ENCODE peak calls at places on chromosome 4, in six cellular contexts. D, A, C, U, K and H are unnamed samples.

GRCh38 chr4:53192017-53192416 is 173.8 kb downstream of the SCFD2 start:
- DNase-seq in D (no peak), A (no peak), C (no peak), U (no peak), K (no peak), H (no peak)

GRCh38 chr4:10737335-10737734 is 52.8 kb upstream of the CLNK start:
- DNase-seq in D (no peak), A (peak; percentile 5), C (no peak), U (no peak), K (peak; percentile 1), H (no peak)

GRCh38 chr4:52712991-52713275 is 38.3 kb downstream of the ERVMER34-1 start:
- DNase-seq in D (no peak), A (no peak), C (no peak), U (no peak), K (no peak), H (no peak)

GRCh38 chr4:1578968-1579833 is 104.9 kb downstream of the FAM53A start:
- DNase-seq in D (peak; percentile 69), A (peak; percentile 96), C (peak; percentile 85), U (peak; percentile 91), K (peak; percentile 68), H (no peak)

GRCh38 chr4:149347139-149347538 is 468.5 kb downstream of the IQCM start:
- DNase-seq in D (no peak), A (peak; percentile 67), C (no peak), U (no peak), K (no peak), H (no peak)

GRCh38 chr4:166972071-166972470 is 262.2 kb downstream of the SPOCK3 start:
- DNase-seq in D (peak; percentile 84), A (no peak), C (no peak), U (no peak), K (no peak), H (no peak)

GRCh38 chr4:90745176-90745575 is 618.0 kb downstream of the CCSER1 start:
- DNase-seq in D (peak; percentile 85), A (no peak), C (no peak), U (no peak), K (no peak), H (no peak)

GRCh38 chr4:42632653-42633382 is 24.1 kb downstream of the ATP8A1 start:
- DNase-seq in D (no peak), A (no peak), C (no peak), U (no peak), K (no peak), H (no peak)

GRCh38 chr4:120007171-120007894 is 59.3 kb downstream of the MAD2L1 start:
- DNase-seq in D (peak; percentile 48), A (peak; percentile 88), C (no peak), U (no peak), K (no peak), H (no peak)

GRCh38 chr4:5110901-5111300 is 59.6 kb downstream of the STK32B start:
- DNase-seq in D (no peak), A (no peak), C (no peak), U (no peak), K (no peak), H (no peak)

GRCh38 chr4:81743731-81744465 is 272.2 kb upstream of the RASGEF1B start:
- DNase-seq in D (no peak), A (no peak), C (no peak), U (no peak), K (no peak), H (no peak)

GRCh38 chr4:79232555-79232954 is 93.3 kb downstream of the NAA11 start:
- DNase-seq in D (peak; percentile 10), A (no peak), C (no peak), U (no peak), K (no peak), H (no peak)

GRCh38 chr4:174764105-174764729 is 64.8 kb downstream of the GLRA3 start:
- DNase-seq in D (peak; percentile 62), A (peak; percentile 65), C (peak; percentile 68), U (peak; percentile 45), K (peak; percentile 78), H (peak; percentile 74)

GRCh38 chr4:152014280-152014679 is 253.5 kb upstream of the GATB start:
- DNase-seq in D (no peak), A (no peak), C (no peak), U (no peak), K (no peak), H (peak; percentile 85)

GRCh38 chr4:45554423-45554822 is 569.4 kb downstream of the GABRG1 start:
- DNase-seq in D (peak; percentile 2), A (peak; percentile 38), C (no peak), U (no peak), K (no peak), H (no peak)

GRCh38 chr4:77100234-77100633 is 24.4 kb upstream of the CCNI start:
- DNase-seq in D (no peak), A (no peak), C (no peak), U (no peak), K (no peak), H (no peak)

GRCh38 chr4:38621004-38621684 is 42.9 kb upstream of the KLF3 start:
- DNase-seq in D (peak; percentile 91), A (peak; percentile 83), C (no peak), U (no peak), K (no peak), H (no peak)

GRCh38 chr4:8283161-8283560 is 13.6 kb downstream of the HTRA3 start:
- DNase-seq in D (no peak), A (no peak), C (no peak), U (no peak), K (no peak), H (no peak)

GRCh38 chr4:26992657-26993361 is 132.2 kb downstream of the STIM2 start:
- DNase-seq in D (no peak), A (peak; percentile 66), C (no peak), U (no peak), K (no peak), H (no peak)

GRCh38 chr4:184385705-184386141 is 88.6 kb downstream of the IRF2 start:
- DNase-seq in D (no peak), A (no peak), C (no peak), U (no peak), K (peak; percentile 42), H (peak; percentile 19)

GRCh38 chr4:24244663-24245519 is 339.5 kb downstream of the DHX15 start:
- DNase-seq in D (no peak), A (no peak), C (peak; percentile 34), U (no peak), K (peak; percentile 34), H (no peak)

GRCh38 chr4:183426507-183426906 is 17.9 kb upstream of the CDKN2AIP start:
- DNase-seq in D (no peak), A (no peak), C (no peak), U (no peak), K (no peak), H (no peak)

DNA sequence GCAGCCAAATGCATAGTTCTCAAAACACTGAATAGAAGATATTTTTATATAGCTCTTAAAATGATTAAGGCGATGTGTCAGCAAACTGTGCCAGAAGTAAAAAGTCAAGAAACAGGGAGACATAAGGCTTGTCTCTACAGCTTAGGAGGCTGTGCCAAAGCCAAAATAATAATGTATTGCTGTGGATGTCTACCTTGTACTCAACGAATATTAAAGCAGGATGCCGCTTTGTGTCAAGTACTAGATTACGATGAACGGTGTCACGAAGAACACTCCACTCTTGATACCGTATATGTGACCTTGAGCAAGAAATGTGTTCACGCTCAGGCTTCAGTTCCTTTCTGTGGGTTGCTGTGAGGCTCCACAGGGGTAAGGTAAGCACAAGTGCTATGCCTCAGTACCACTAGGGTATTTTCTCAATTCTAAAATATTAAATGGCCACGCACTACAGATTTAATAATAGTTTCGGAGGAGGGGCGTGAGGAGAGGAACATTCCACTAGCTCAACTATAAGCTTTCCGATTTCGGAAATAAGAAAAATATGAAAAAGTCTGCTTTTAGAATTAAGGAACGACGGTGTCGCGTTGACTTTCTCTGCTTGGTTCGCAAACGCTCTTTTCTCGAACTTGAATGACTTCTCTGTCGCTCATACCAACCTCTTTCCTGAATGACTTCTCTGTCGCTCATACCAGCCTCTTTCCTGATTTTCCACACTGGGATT is 679 bp upstream of the SCOC start:
- DNase-seq in D (peak; percentile 4), A (peak; percentile 55), C (peak; percentile 12), U (peak; percentile 34), K (peak; percentile 10), H (peak; percentile 65)
- TF ChIP-seq EZH2phosphoT487 in D (no peak), A (no peak), C (no peak), U (no peak), K (no peak), H (no peak)

GRCh38 chr4:39627413-39627812 is 11.3 kb downstream of the SMIM14 start:
- DNase-seq in D (no peak), A (no peak), C (no peak), U (no peak), K (no peak), H (no peak)
- H3F3A ChIP-seq in D (no peaks in the 10 kb centered on the region), A (peaks cover 23% of the 10 kb centered on the region), C (no peaks in the 10 kb centered on the region), U (peaks cover 27% of the 10 kb centered on the region), K (peaks cover 6% of the 10 kb centered on the region), H (no peaks in the 10 kb centered on the region)

GRCh38 chr4:41256740-41257256 is at the start of gene UCHL1:
- DNase-seq in D (no peak), A (peak; percentile 67), C (peak; percentile 97), U (peak; percentile 97), K (peak; percentile 98), H (peak; percentile 91)

GRCh38 chr4:41260315-41260714 is 3.6 kb downstream of the UCHL1 start:
- DNase-seq in D (no peak), A (no peak), C (no peak), U (no peak), K (no peak), H (no peak)

GRCh38 chr4:41257901-41258300 is 1.2 kb downstream of the UCHL1 start:
- DNase-seq in D (no peak), A (no peak), C (peak; percentile 57), U (peak; percentile 18), K (no peak), H (no peak)

GRCh38 chr4:41257257-41257900 is 651 bp downstream of the UCHL1 start:
- DNase-seq in D (no peak), A (peak; percentile 85), C (peak; percentile 79), U (peak; percentile 85), K (peak; percentile 74), H (peak; percentile 91)

DNA sequence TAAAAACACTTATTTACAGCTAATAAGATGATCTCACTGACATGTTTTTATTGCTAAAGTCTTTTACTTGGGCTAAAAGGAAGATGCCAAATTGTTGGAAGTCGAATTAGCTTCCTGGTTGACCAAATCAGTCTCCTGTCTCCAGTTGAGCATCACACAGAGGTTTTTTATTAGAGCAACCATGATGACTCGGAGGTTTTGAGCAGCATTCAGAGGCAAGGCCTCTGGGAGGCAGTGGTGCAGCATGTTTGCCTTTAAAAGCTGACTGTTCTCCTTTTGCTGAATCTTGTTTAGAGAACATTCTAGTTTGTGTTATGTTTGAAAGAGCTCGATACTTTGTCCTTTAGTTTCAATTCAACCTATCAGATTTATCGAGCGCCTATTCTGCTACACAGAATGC is 2.1 kb downstream of the UCHL1 start:
- DNase-seq in D (peak; percentile 69), A (peak; percentile 82), C (peak; percentile 69), U (peak; percentile 54), K (peak; percentile 63), H (peak; percentile 68)
- TF ChIP-seq EZH2phosphoT487 in D (no peak), A (no peak), C (no peak), U (no peak), K (no peak), H (no peak)

DNA sequence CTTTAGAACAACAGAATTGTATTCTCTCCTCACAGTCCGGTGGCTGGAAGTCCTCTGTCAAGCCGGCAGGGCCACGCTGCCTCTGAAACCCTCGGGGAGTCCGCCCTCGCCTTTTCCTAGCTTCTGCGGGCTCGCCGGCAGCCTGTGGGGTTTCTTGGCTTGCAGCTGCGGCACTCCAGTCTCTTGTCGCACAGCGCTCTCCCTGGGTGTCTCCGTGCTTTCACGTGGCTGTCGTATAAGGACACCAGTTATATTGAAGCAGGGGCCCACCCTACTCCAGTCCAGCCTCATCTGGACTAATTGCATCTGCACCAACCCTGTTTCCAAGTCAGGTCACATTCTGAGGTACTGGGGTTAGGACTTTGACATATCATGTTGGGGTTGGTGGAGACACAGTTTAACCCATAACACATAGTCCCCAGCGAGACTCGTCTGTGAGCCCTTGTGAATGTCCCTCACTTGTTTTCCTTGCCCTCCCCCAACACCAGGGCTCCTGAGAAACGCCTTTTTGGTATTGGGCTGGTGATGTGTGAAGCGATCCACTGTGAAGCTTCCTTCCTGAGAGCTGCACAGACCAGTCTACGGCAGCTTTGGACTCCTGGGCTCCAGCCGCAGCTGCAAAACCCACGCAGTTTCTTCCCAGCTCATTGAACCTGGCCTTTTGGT is 22.7 kb downstream of the TMEM131L start:
- DNase-seq in D (no peak), A (peak; percentile 50), C (peak; percentile 33), U (no peak), K (peak; percentile 54), H (no peak)
- H3F3A ChIP-seq in D (no peaks in the 10 kb centered on the region), A (peaks cover 18% of the 10 kb centered on the region), C (peaks cover 12% of the 10 kb centered on the region), U (peaks cover 6% of the 10 kb centered on the region), K (peaks cover 7% of the 10 kb centered on the region), H (no peaks in the 10 kb centered on the region)